ENCODE peak calls at places on chromosomes 2 and 18, in seven cellular contexts. J is mucosa of gallbladder; T is activated naive CD4-positive, alpha-beta T cell treated with anti-CD3 and anti-CD28 coated beads for 36 hours; Y is upper lobe of right lung; V is GM04504; M is fibroblast of mammary gland; O is NCI-H460. A is an unnamed sample.

GRCh38 chr2:73203055-73203681 is 794 bp downstream of the NOTO start:
- DNase-seq in J (no peak), T (no peak), Y (peak), V (no peak), M (no peak), O (no peak), A (no peak)

GRCh38 chr2:71589763-71590162 is 136.4 kb downstream of the DYSF start:
- DNase-seq in J (no peak), T (no peak), Y (no peak), V (no peak), M (no peak), O (no peak), A (no peak)

GRCh38 chr2:8515390-8515761 is 166.5 kb upstream of the ID2 start:
- DNase-seq in J (peak), T (peak), Y (no peak), V (no peak), M (no peak), O (no peak), A (no peak)

GRCh38 chr2:207241198-207241597 is 75.5 kb upstream of the KLF7 start:
- DNase-seq in J (no peak), T (peak), Y (no peak), V (no peak), M (peak), O (no peak), A (peak)

GRCh38 chr2:162072976-162073775 is 839 bp downstream of the DPP4 start:
- DNase-seq in J (no peak), T (peak), Y (peak), V (no peak), M (peak), O (no peak), A (peak)

GRCh38 chr2:231515603-231516002 is 14.6 kb downstream of the NMUR1 start:
- DNase-seq in J (no peak), T (no peak), Y (no peak), V (no peak), M (no peak), O (no peak), A (no peak)

GRCh38 chr2:41962912-41963652 is 84.7 kb upstream of the PKDCC start:
- DNase-seq in J (no peak), T (no peak), Y (no peak), V (no peak), M (no peak), O (no peak), A (no peak)

GRCh38 chr2:55056024-55056521 is 5.8 kb upstream of the RTN4 start:
- DNase-seq in J (no peak), T (no peak), Y (no peak), V (no peak), M (peak), O (peak), A (peak)

GRCh38 chr2:19465965-19466364 is 107.5 kb upstream of the OSR1 start:
- DNase-seq in J (no peak), T (no peak), Y (no peak), V (no peak), M (no peak), O (no peak), A (no peak)

GRCh38 chr2:237674731-237675276 is 47.4 kb downstream of the LRRFIP1 start:
- DNase-seq in J (peak), T (peak), Y (peak), V (no peak), M (peak), O (no peak), A (peak)

GRCh38 chr2:36493221-36493620 is 104.7 kb downstream of the FEZ2 start:
- DNase-seq in J (no peak), T (no peak), Y (no peak), V (no peak), M (no peak), O (no peak), A (no peak)

GRCh38 chr2:43075054-43075593 is 151.3 kb downstream of the ZFP36L2 start:
- DNase-seq in J (peak), T (no peak), Y (no peak), V (peak), M (peak), O (peak), A (peak)

GRCh38 chr2:55482186-55482945 is 37.2 kb upstream of the CFAP36 start:
- DNase-seq in J (no peak), T (no peak), Y (no peak), V (peak), M (peak), O (no peak), A (peak)

GRCh38 chr2:96142217-96143113 is 2.8 kb downstream of the DUSP2 start:
- DNase-seq in J (no peak), T (peak), Y (no peak), V (no peak), M (no peak), O (no peak), A (no peak)

GRCh38 chr2:23532311-23533013 is 147.5 kb downstream of the KLHL29 start:
- DNase-seq in J (no peak), T (peak), Y (no peak), V (no peak), M (no peak), O (no peak), A (no peak)

GRCh38 chr18:8139127-8139591 is 470.1 kb upstream of the RAB12 start:
- DNase-seq in J (no peak), T (no peak), Y (no peak), V (no peak), M (peak), O (no peak), A (no peak)

GRCh38 chr2:173448938-173449471 is 94.3 kb downstream of the CDCA7 start:
- DNase-seq in J (peak), T (peak), Y (peak), V (peak), M (peak), O (peak), A (peak)

GRCh38 chr18:43620936-43621335 is 343.6 kb upstream of the SYT4 start:
- DNase-seq in J (no peak), T (no peak), Y (no peak), V (peak), M (peak), O (peak), A (peak)

GRCh38 chr2:194252127-194252526 is 1404.9 kb upstream of the SLC39A10 start:
- DNase-seq in J (no peak), T (no peak), Y (no peak), V (no peak), M (no peak), O (no peak), A (no peak)

GRCh38 chr2:61995515-61995914 is 90.0 kb downstream of the COMMD1 start:
- DNase-seq in J (no peak), T (no peak), Y (no peak), V (no peak), M (no peak), O (no peak), A (no peak)

GRCh38 chr2:16633632-16634430 is 31.8 kb downstream of the CYRIA start:
- DNase-seq in J (no peak), T (no peak), Y (no peak), V (no peak), M (peak), O (no peak), A (no peak)

GRCh38 chr2:30866974-30867373 is 59.7 kb upstream of the CAPN13 start:
- DNase-seq in J (no peak), T (no peak), Y (no peak), V (no peak), M (no peak), O (no peak), A (no peak)

GRCh38 chr2:55869637-55870325 is 53.8 kb downstream of the EFEMP1 start:
- DNase-seq in J (no peak), T (no peak), Y (no peak), V (no peak), M (peak), O (no peak), A (peak)

GRCh38 chr2:56128235-56128634 is 55.6 kb upstream of the CCDC85A start:
- DNase-seq in J (no peak), T (no peak), Y (no peak), V (no peak), M (peak), O (no peak), A (no peak)

GRCh38 chr2:104944495-104944894 is 90.6 kb downstream of the POU3F3 start:
- DNase-seq in J (no peak), T (peak), Y (no peak), V (no peak), M (peak), O (peak), A (no peak)

GRCh38 chr2:130389363-130389762 is 33.5 kb downstream of the PTPN18 start:
- DNase-seq in J (no peak), T (no peak), Y (no peak), V (no peak), M (no peak), O (no peak), A (no peak)

GRCh38 chr18:60053747-60054304 is 154.0 kb downstream of the PMAIP1 start:
- DNase-seq in J (peak), T (no peak), Y (no peak), V (peak), M (peak), O (peak), A (peak)

GRCh38 chr2:3758906-3759305 is 55.5 kb downstream of the DCDC2C start:
- DNase-seq in J (no peak), T (no peak), Y (no peak), V (no peak), M (no peak), O (no peak), A (no peak)

GRCh38 chr2:126894585-126895182 is 4.0 kb upstream of the TEX51 start:
- DNase-seq in J (no peak), T (no peak), Y (peak), V (no peak), M (no peak), O (no peak), A (no peak)